ENCODE peak calls at places on chromosomes 5 and 9, in nine cellular contexts. U is omental fat pad; X is OCI-LY7; P is left colon; L is DMS79; G is pancreas; D is activated naive CD8-positive, alpha-beta T cell treated with anti-CD3 and anti-CD28 coated beads, Interleukin-2, amount 50 U/mL, for 24 hours; A is NCI-H1092; S is transverse colon. Q is an unnamed sample.

GRCh38 chr9:13431137-13431536 is 151.6 kb upstream of the MPDZ start:
- DNase-seq in U (no peak), X (no peak), P (no peak), L (no peak), G (no peak), D (no peak), A (no peak), S (no peak), Q (peak; percentile 11)

GRCh38 chr5:669111-669841 is 23.9 kb downstream of the TPPP start:
- DNase-seq in U (no peak), X (peak; percentile 22), P (peak; percentile 63), L (no peak), G (no peak), D (peak; percentile 46), A (no peak), S (peak; percentile 49), Q (peak; percentile 89)

GRCh38 chr9:127418037-127418471 is 6.1 kb upstream of the ZNF79 start:
- DNase-seq in U (no peak), X (peak; percentile 51), P (no peak), L (no peak), G (no peak), D (peak; percentile 48), A (no peak), S (no peak), Q (no peak)

GRCh38 chr5:150568663-150569062 is 60.7 kb downstream of the NDST1 start:
- DNase-seq in U (no peak), X (no peak), P (no peak), L (no peak), G (no peak), D (no peak), A (no peak), S (no peak), Q (no peak)

GRCh38 chr9:136327313-136327971 is at the start of gene GPSM1:
- DNase-seq in U (no peak), X (no peak), P (peak; percentile 36), L (no peak), G (no peak), D (peak; percentile 40), A (no peak), S (peak; percentile 30), Q (peak; percentile 56)

GRCh38 chr5:75021229-75021628 is 31.1 kb downstream of the GCNT4 start:
- DNase-seq in U (no peak), X (no peak), P (no peak), L (no peak), G (peak; percentile 43), D (no peak), A (no peak), S (no peak), Q (no peak)

GRCh38 chr5:132776077-132776931 is 735 bp downstream of the SEPTIN8 start:
- DNase-seq in U (no peak), X (no peak), P (peak; percentile 50), L (no peak), G (peak; percentile 34), D (peak; percentile 14), A (peak; percentile 41), S (peak; percentile 49), Q (peak; percentile 42)

GRCh38 chr5:126414874-126415502 is 8.2 kb upstream of the GRAMD2B start:
- DNase-seq in U (no peak), X (no peak), P (no peak), L (no peak), G (no peak), D (no peak), A (no peak), S (no peak), Q (no peak)

GRCh38 chr9:117697046-117697445 is 7.2 kb upstream of the TLR4 start:
- DNase-seq in U (no peak), X (no peak), P (no peak), L (no peak), G (no peak), D (no peak), A (no peak), S (no peak), Q (no peak)

GRCh38 chr5:133319905-133320520 is 268.2 kb downstream of the HSPA4 start:
- DNase-seq in U (no peak), X (peak; percentile 5), P (no peak), L (no peak), G (no peak), D (no peak), A (no peak), S (no peak), Q (no peak)

GRCh38 chr9:16175461-16175860 is 622.6 kb downstream of the CCDC171 start:
- DNase-seq in U (no peak), X (no peak), P (no peak), L (no peak), G (no peak), D (no peak), A (no peak), S (no peak), Q (no peak)

GRCh38 chr5:6772886-6773285 is 59.7 kb downstream of the TENT4A start:
- DNase-seq in U (no peak), X (no peak), P (no peak), L (peak; percentile 40), G (no peak), D (no peak), A (no peak), S (no peak), Q (no peak)

GRCh38 chr5:154611341-154611767 is 133.3 kb upstream of the HAND1 start:
- DNase-seq in U (no peak), X (no peak), P (peak; percentile 21), L (no peak), G (no peak), D (no peak), A (no peak), S (no peak), Q (no peak)

GRCh38 chr5:115551415-115551814 is 6.8 kb upstream of the FEM1C start:
- DNase-seq in U (no peak), X (no peak), P (no peak), L (no peak), G (no peak), D (no peak), A (no peak), S (peak; percentile 57), Q (no peak)

GRCh38 chr9:83583151-83584014 is 39.6 kb upstream of the IDNK start:
- DNase-seq in U (peak; percentile 50), X (peak; percentile 45), P (peak; percentile 48), L (no peak), G (peak; percentile 26), D (peak; percentile 10), A (peak; percentile 12), S (peak; percentile 27), Q (no peak)

GRCh38 chr5:97877578-97877977 is 694.5 kb upstream of the RIOK2 start:
- DNase-seq in U (no peak), X (no peak), P (no peak), L (no peak), G (no peak), D (no peak), A (no peak), S (no peak), Q (no peak)

GRCh38 chr9:93183663-93184438 is at the start of gene WNK2:
- DNase-seq in U (no peak), X (peak; percentile 57), P (peak; percentile 69), L (no peak), G (no peak), D (peak; percentile 38), A (peak; percentile 41), S (peak; percentile 67), Q (no peak)

GRCh38 chr5:139740138-139740992 is 55.2 kb upstream of the PSD2 start:
- DNase-seq in U (no peak), X (no peak), P (no peak), L (no peak), G (no peak), D (no peak), A (no peak), S (no peak), Q (peak; percentile 60)

GRCh38 chr5:180251141-180251540 is 40.7 kb downstream of the MAPK9 start:
- DNase-seq in U (no peak), X (no peak), P (no peak), L (no peak), G (no peak), D (no peak), A (no peak), S (no peak), Q (peak; percentile 86)

GRCh38 chr9:78187763-78188495 is 47.9 kb upstream of the CEP78 start:
- DNase-seq in U (no peak), X (no peak), P (no peak), L (no peak), G (no peak), D (no peak), A (no peak), S (no peak), Q (no peak)

GRCh38 chr9:77011973-77012817 is 7.3 kb upstream of the FOXB2 start:
- DNase-seq in U (peak; percentile 49), X (peak; percentile 11), P (peak; percentile 76), L (peak; percentile 26), G (peak; percentile 32), D (peak; percentile 78), A (no peak), S (peak; percentile 71), Q (no peak)

GRCh38 chr5:123690821-123691220 is 178.8 kb downstream of the CSNK1G3 start:
- DNase-seq in U (no peak), X (no peak), P (no peak), L (no peak), G (no peak), D (no peak), A (no peak), S (no peak), Q (no peak)

GRCh38 chr5:35115920-35116319 is 68.2 kb upstream of the AGXT2 start:
- DNase-seq in U (no peak), X (no peak), P (no peak), L (no peak), G (no peak), D (no peak), A (no peak), S (no peak), Q (no peak)

GRCh38 chr9:132381966-132382541 is 24.6 kb downstream of the TTF1 start:
- DNase-seq in U (no peak), X (peak; percentile 93), P (no peak), L (no peak), G (no peak), D (no peak), A (no peak), S (no peak), Q (no peak)

GRCh38 chr9:135085830-135086546 is 1.5 kb upstream of the OLFM1 start:
- DNase-seq in U (peak; percentile 83), X (peak; percentile 26), P (peak; percentile 85), L (peak; percentile 84), G (peak; percentile 86), D (peak; percentile 68), A (peak; percentile 72), S (peak; percentile 76), Q (peak; percentile 85)

GRCh38 chr5:71699751-71700150 is 19.3 kb upstream of the CARTPT start:
- DNase-seq in U (no peak), X (no peak), P (no peak), L (no peak), G (no peak), D (no peak), A (no peak), S (no peak), Q (no peak)

GRCh38 chr9:125749287-125749935 is 2.2 kb downstream of the PBX3 start:
- DNase-seq in U (no peak), X (no peak), P (no peak), L (no peak), G (no peak), D (no peak), A (no peak), S (no peak), Q (no peak)

GRCh38 chr5:39570418-39571027 is 145.7 kb upstream of the DAB2 start:
- DNase-seq in U (no peak), X (peak; percentile 35), P (no peak), L (no peak), G (no peak), D (no peak), A (no peak), S (no peak), Q (no peak)

GRCh38 chr9:37085233-37085632 is 35.1 kb upstream of the ZCCHC7 start:
- DNase-seq in U (no peak), X (no peak), P (no peak), L (no peak), G (no peak), D (no peak), A (no peak), S (no peak), Q (no peak)

GRCh38 chr9:87260171-87260570 is 237.5 kb upstream of the DAPK1 start:
- DNase-seq in U (no peak), X (no peak), P (no peak), L (no peak), G (no peak), D (no peak), A (no peak), S (no peak), Q (no peak)

GRCh38 chr5:66538531-66538930 is 57.7 kb upstream of the MAST4 start:
- DNase-seq in U (no peak), X (no peak), P (no peak), L (no peak), G (no peak), D (no peak), A (no peak), S (no peak), Q (no peak)

Q was measured in posterior cingulate gyrus.